ENCODE peak calls at places on chromosomes 12 and 14, in seven cellular contexts. H, U, N, X, S, W and L are unnamed samples.

GRCh38 chr12:15278816-15279658 is 43.3 kb upstream of the PTPRO start:
- DNase-seq in H (peak; percentile 61), U (no peak), N (no peak), X (peak; percentile 60), S (peak; percentile 94), W (peak; percentile 70), L (no peak)

GRCh38 chr12:28409892-28410291 is 219.6 kb downstream of the CCDC91 start:
- DNase-seq in H (no peak), U (no peak), N (no peak), X (no peak), S (no peak), W (no peak), L (no peak)

GRCh38 chr12:48818831-48819590 is 715 bp downstream of the CACNB3 start:
- DNase-seq in H (no peak), U (no peak), N (no peak), X (no peak), S (no peak), W (no peak), L (no peak)

GRCh38 chr12:31589896-31590729 is 823 bp downstream of the DENND5B start:
- DNase-seq in H (no peak), U (peak; percentile 62), N (peak; percentile 54), X (peak; percentile 53), S (peak; percentile 76), W (peak; percentile 86), L (peak; percentile 48)

GRCh38 chr14:81831128-81831815 is 297.6 kb upstream of the SEL1L start:
- DNase-seq in H (no peak), U (no peak), N (no peak), X (peak; percentile 42), S (no peak), W (peak; percentile 33), L (no peak)

GRCh38 chr12:31479516-31480210 is 111.3 kb downstream of the DENND5B start:
- DNase-seq in H (no peak), U (no peak), N (no peak), X (no peak), S (no peak), W (no peak), L (no peak)

GRCh38 chr14:103393687-103394626 is 8.7 kb downstream of the MARK3 start:
- DNase-seq in H (no peak), U (peak; percentile 41), N (peak; percentile 74), X (no peak), S (no peak), W (peak; percentile 73), L (no peak)

GRCh38 chr14:92121207-92121669 is 268 bp downstream of the NDUFB1 start:
- DNase-seq in H (no peak), U (no peak), N (no peak), X (peak; percentile 33), S (peak; percentile 39), W (peak; percentile 51), L (peak; percentile 40)

GRCh38 chr12:12562016-12562483 is 613 bp downstream of the DUSP16 start:
- DNase-seq in H (no peak), U (no peak), N (peak; percentile 23), X (peak; percentile 4), S (no peak), W (peak; percentile 46), L (no peak)

GRCh38 chr12:18262514-18262913 is 1.2 kb downstream of the PIK3C2G start:
- DNase-seq in H (no peak), U (no peak), N (no peak), X (no peak), S (no peak), W (no peak), L (no peak)

GRCh38 chr12:109092484-109093021 is 719 bp downstream of the ALKBH2 start:
- DNase-seq in H (no peak), U (no peak), N (no peak), X (no peak), S (no peak), W (no peak), L (no peak)

GRCh38 chr12:57487055-57487596 is 742 bp upstream of the MARS1 start:
- DNase-seq in H (no peak), U (no peak), N (no peak), X (no peak), S (no peak), W (no peak), L (no peak)

GRCh38 chr12:98490491-98491453 is 24.6 kb upstream of the TMPO start:
- DNase-seq in H (peak; percentile 84), U (peak; percentile 67), N (peak; percentile 67), X (peak; percentile 45), S (peak; percentile 91), W (peak; percentile 92), L (peak; percentile 49)

GRCh38 chr12:47825239-47825639 is 5.5 kb upstream of the HDAC7 start:
- DNase-seq in H (no peak), U (peak; percentile 21), N (no peak), X (no peak), S (peak; percentile 67), W (no peak), L (no peak)

GRCh38 chr14:95235351-95235750 is 78.0 kb upstream of the DICER1 start:
- DNase-seq in H (no peak), U (no peak), N (no peak), X (no peak), S (no peak), W (no peak), L (no peak)

GRCh38 chr14:102140027-102140749 is 491 bp downstream of the WDR20 start:
- DNase-seq in H (no peak), U (peak; percentile 44), N (peak; percentile 25), X (no peak), S (peak; percentile 41), W (peak; percentile 47), L (peak; percentile 34)

GRCh38 chr14:29465095-29465494 is 462.6 kb downstream of the PRKD1 start:
- DNase-seq in H (no peak), U (no peak), N (no peak), X (no peak), S (no peak), W (no peak), L (no peak)

GRCh38 chr14:52124791-52125661 is 56.2 kb upstream of the NID2 start:
- DNase-seq in H (no peak), U (peak; percentile 32), N (no peak), X (no peak), S (no peak), W (no peak), L (no peak)

GRCh38 chr14:91350813-91351507 is 66.7 kb downstream of the CCDC88C start:
- DNase-seq in H (no peak), U (no peak), N (no peak), X (no peak), S (no peak), W (no peak), L (peak; percentile 35)

GRCh38 chr14:68563256-68564131 is 229.4 kb downstream of the ZFP36L1 start:
- DNase-seq in H (no peak), U (no peak), N (no peak), X (no peak), S (peak; percentile 42), W (peak; percentile 68), L (no peak)

GRCh38 chr14:86217523-86217922 is 687.6 kb downstream of the FLRT2 start:
- DNase-seq in H (no peak), U (no peak), N (no peak), X (no peak), S (no peak), W (no peak), L (no peak)

GRCh38 chr12:120814203-120814902 is 88.7 kb downstream of the ACADS start:
- DNase-seq in H (no peak), U (no peak), N (no peak), X (no peak), S (no peak), W (no peak), L (no peak)

GRCh38 chr14:67618617-67619063 is 1.1 kb upstream of the ARG2 start:
- DNase-seq in H (no peak), U (peak; percentile 67), N (peak; percentile 42), X (no peak), S (no peak), W (peak; percentile 10), L (peak; percentile 16)

GRCh38 chr12:116380066-116380465 is 102.6 kb upstream of the MED13L start:
- DNase-seq in H (no peak), U (no peak), N (no peak), X (no peak), S (no peak), W (no peak), L (no peak)

GRCh38 chr14:60094306-60094897 is 2.7 kb downstream of the PCNX4 start:
- DNase-seq in H (no peak), U (no peak), N (peak; percentile 44), X (no peak), S (no peak), W (no peak), L (no peak)

GRCh38 chr12:19474147-19474546 is 34.9 kb downstream of the AEBP2 start:
- DNase-seq in H (no peak), U (no peak), N (no peak), X (no peak), S (no peak), W (no peak), L (no peak)

GRCh38 chr14:22561661-22562579 is 27.1 kb downstream of the DAD1 start:
- DNase-seq in H (no peak), U (no peak), N (peak; percentile 32), X (no peak), S (no peak), W (no peak), L (no peak)
- TF ChIP-seq POLR2A in H (no peak), U (no peak), N (no peak), X (no peak), S (no peak), W (no peak), L (no peak)

GRCh38 chr14:104799657-104800599 is 973 bp upstream of the ZBTB42 start:
- DNase-seq in H (peak; percentile 84), U (peak; percentile 54), N (peak; percentile 95), X (peak; percentile 68), S (peak; percentile 90), W (peak; percentile 94), L (peak; percentile 61)
- TF ChIP-seq POLR2A in H (no peak), U (no peak), N (peak; percentile 30), X (peak; percentile 22), S (no peak), W (peak; percentile 38), L (no peak)

GRCh38 chr12:68686595-68687521 is at the start of gene NUP107:
- DNase-seq in H (peak; percentile 100), U (peak; percentile 93), N (peak; percentile 98), X (peak; percentile 96), S (peak; percentile 100), W (peak; percentile 100), L (peak; percentile 88)
- TF ChIP-seq POLR2A in H (peak; percentile 54), U (peak; percentile 60), N (peak; percentile 90), X (peak; percentile 16), S (no peak), W (peak; percentile 66), L (peak; percentile 45)

DNA sequence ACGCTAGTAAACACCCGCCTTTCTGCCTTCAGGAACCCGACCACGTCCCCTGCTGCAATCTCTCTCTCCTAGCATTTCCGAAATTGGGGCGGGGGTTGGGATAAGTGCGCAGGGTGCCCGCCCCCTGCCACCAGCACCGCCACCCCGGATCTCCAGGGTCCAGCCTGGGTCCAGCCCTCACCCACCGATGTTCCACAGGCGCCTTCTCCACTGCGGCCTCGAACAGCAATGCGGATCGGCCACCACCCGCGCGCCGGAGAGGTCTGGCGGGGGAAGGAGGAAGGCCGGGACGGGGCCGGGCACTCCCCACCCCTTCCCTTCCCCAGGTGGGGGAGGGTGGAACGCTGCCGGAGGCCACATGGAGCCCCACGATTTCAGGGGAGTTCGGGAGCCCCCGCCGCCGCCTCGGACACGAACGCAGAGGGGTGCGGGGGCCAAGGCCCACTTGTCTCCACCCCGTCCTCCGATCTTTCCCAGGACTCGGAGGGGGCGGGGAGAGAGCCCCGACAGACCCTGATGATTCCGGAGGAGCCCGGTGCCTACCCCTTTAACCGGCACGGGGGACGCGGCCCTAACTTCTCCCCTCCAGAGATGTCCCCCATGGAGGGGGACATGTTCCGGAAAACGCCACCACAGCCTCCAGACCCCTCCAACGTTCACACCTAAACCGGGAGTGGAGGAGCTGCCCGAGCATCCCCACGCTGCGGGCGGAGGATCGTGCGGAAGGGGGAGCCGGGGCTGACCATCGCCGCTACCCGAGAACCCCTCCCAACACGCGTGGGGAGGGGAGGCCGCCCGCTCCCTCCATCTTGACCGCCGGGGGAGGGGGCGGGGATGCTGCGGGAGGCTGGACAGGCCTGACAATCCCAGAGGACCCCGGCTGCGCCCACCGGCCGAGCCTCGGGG is 1.1 kb downstream of the ATXN2 start:
- DNase-seq in H (peak; percentile 57), U (peak; percentile 50), N (peak; percentile 75), X (peak; percentile 9), S (peak; percentile 60), W (peak; percentile 62), L (peak; percentile 50)
- TF ChIP-seq POLR2A in H (no peak), U (peak; percentile 23), N (peak; percentile 61), X (no peak), S (no peak), W (no peak), L (no peak)